ENCODE peak calls at places on chromosome 2, in six cellular contexts. Y, R, M, P, V and N are unnamed samples.

GRCh38 chr2:73063909-73064875 is 7.3 kb downstream of the SFXN5 start:
- DNase-seq in Y (peak), R (no peak), M (no peak), P (peak), V (no peak), N (no peak)

GRCh38 chr2:39542523-39542922 is 105.4 kb upstream of the MAP4K3 start:
- DNase-seq in Y (no peak), R (peak), M (no peak), P (no peak), V (no peak), N (no peak)

GRCh38 chr2:101349893-101350662 is 37.2 kb downstream of the CREG2 start:
- DNase-seq in Y (no peak), R (no peak), M (no peak), P (peak), V (no peak), N (no peak)

GRCh38 chr2:201923436-201923975 is 110.1 kb upstream of the FZD7 start:
- DNase-seq in Y (no peak), R (no peak), M (no peak), P (no peak), V (no peak), N (no peak)

GRCh38 chr2:8548871-8549221 is 133.0 kb upstream of the ID2 start:
- DNase-seq in Y (no peak), R (no peak), M (no peak), P (no peak), V (peak), N (peak)

GRCh38 chr2:32865399-32866068 is 81.2 kb upstream of the LTBP1 start:
- DNase-seq in Y (no peak), R (no peak), M (no peak), P (peak), V (no peak), N (no peak)

GRCh38 chr2:47198985-47199451 is 43.9 kb upstream of the STPG4 start:
- DNase-seq in Y (no peak), R (no peak), M (no peak), P (peak), V (no peak), N (no peak)

GRCh38 chr2:210195066-210195852 is 24.1 kb upstream of the KANSL1L start:
- DNase-seq in Y (no peak), R (no peak), M (no peak), P (peak), V (no peak), N (no peak)

GRCh38 chr2:47174731-47175361 is 19.7 kb upstream of the STPG4 start:
- DNase-seq in Y (peak), R (no peak), M (peak), P (peak), V (no peak), N (peak)

GRCh38 chr2:105294844-105295481 is 34.6 kb downstream of the TGFBRAP1 start:
- DNase-seq in Y (peak), R (peak), M (no peak), P (peak), V (no peak), N (no peak)

GRCh38 chr2:143686585-143687164 is 557.5 kb downstream of the ARHGAP15 start:
- DNase-seq in Y (peak), R (no peak), M (no peak), P (peak), V (no peak), N (no peak)

DNA sequence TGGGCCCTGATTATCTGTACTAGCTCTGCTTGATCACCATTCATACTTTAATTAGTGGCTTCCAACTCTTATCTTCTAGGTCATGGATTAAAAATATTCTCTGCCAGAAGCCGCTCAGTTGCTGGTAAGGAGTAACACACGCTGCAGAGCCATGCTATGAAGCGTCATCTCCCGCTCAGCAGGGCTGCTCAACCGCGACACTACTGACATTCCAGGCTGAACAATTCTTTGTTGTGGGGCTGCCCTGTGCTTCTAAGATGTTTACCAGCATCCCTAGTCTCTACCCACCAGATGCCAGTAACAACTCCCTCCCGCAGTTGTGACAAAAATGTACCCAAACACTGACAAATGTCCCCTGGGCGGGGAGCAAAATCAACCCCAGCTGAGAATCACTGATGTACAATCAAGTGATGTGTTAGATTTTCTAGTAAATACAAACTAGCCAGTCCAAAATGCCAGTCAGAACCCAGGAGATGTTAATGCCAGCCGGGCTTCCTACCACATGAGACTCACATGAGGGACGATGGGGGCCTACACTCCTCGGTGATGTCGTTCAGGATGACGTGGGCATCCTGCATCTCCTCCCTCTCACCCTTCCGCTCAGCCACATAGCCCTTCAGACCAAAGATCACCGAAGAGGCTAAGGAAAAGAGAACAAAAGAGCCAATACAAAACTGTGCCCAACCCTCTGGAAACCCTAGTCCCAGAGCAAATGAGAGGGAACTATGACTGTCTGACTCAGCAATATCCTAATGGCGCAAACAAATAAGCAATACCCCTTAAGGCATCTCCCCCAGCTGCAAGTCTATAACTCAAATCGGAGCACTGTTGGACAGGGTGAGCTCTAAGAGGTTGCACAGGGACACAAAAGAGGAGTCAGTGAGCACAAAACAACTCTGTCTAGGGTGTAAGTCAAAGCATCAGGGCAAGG is 15.6 kb downstream of the ILKAP start:
- DNase-seq in Y (no peak), R (no peak), M (no peak), P (no peak), V (no peak), N (no peak)
- H3K27ac ChIP-seq in Y (no peak), R (no peak), M (no peak), P (no peak), V (no peak), N (no peak)

GRCh38 chr2:86791574-86791973 is 861 bp upstream of the CD8A start:
- DNase-seq in Y (no peak), R (no peak), M (no peak), P (no peak), V (no peak), N (no peak)
- H3K27ac ChIP-seq in Y (no peak), R (no peak), M (peak), P (no peak), V (no peak), N (no peak)

DNA sequence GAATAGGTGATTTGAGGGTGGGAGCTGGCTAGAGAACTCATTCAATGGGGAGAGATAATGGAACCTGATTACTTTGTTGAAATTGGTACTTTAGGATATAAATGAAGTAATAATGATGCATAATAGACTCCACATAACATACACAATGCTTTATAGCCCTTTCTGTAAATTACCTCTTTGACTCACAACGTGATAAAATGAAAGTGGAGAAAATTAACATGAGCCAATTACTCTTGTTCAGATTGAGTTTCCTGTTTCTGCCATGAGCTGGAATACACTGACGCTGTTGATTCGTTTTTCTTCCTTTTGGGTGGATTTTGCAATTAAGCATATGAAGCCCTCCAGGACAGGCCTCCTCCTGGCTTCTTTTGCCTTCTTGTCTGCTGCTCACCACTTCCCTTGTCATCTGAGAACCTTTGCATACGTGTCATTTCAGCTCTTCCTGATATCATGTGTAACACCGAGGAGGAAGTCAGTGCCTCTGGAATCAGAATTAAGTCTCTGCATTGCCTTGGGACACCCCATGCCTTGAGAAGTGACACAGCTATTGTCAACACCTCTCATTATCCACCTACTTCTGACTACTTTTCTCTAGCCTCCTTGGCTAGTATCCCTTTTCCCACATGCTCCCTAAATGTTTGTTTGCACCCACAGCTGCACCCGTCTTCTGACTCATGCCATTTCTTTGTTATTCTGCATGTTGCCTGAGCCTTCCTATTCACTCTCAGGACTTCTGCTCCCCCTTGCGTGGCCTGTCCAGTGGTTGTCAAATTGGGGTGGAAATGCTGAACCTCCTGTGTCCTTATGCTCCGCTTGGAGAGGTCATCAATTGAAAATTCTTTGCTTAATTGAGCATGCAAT is 134.1 kb downstream of the FMNL2 start:
- DNase-seq in Y (no peak), R (no peak), M (no peak), P (peak), V (no peak), N (no peak)
- H3K27ac ChIP-seq in Y (peak), R (no peak), M (no peak), P (no peak), V (peak), N (peak)

GRCh38 chr2:218357194-218358177 is 829 bp downstream of the CATIP start:
- DNase-seq in Y (no peak), R (no peak), M (no peak), P (no peak), V (no peak), N (no peak)
- H3K27ac ChIP-seq in Y (peak), R (peak), M (no peak), P (no peak), V (no peak), N (no peak)

GRCh38 chr2:86623549-86624547 is at the start of gene RNF103:
- DNase-seq in Y (peak), R (peak), M (peak), P (peak), V (peak), N (peak)

GRCh38 chr2:86622878-86623548 is 652 bp downstream of the RNF103 start:
- DNase-seq in Y (peak), R (peak), M (peak), P (no peak), V (no peak), N (no peak)

GRCh38 chr2:86621290-86621943 is 2.2 kb downstream of the RNF103 start:
- DNase-seq in Y (no peak), R (no peak), M (no peak), P (peak), V (no peak), N (no peak)

GRCh38 chr2:86625096-86625495 is 1.4 kb upstream of the RNF103 start:
- DNase-seq in Y (no peak), R (no peak), M (no peak), P (no peak), V (no peak), N (no peak)

GRCh38 chr2:86622409-86622877 is 1.2 kb downstream of the RNF103 start:
- DNase-seq in Y (no peak), R (no peak), M (no peak), P (peak), V (no peak), N (no peak)
- H3K27ac ChIP-seq in Y (peak), R (peak), M (peak), P (peak), V (peak), N (peak)

GRCh38 chr2:42969231-42970150 is 177.1 kb upstream of the HAAO start:
- DNase-seq in Y (no peak), R (no peak), M (no peak), P (peak), V (no peak), N (no peak)

GRCh38 chr2:42967959-42968674 is 175.7 kb upstream of the HAAO start:
- DNase-seq in Y (no peak), R (no peak), M (no peak), P (peak), V (peak), N (no peak)

GRCh38 chr2:42971381-42971780 is 179.0 kb upstream of the HAAO start:
- DNase-seq in Y (no peak), R (no peak), M (no peak), P (no peak), V (no peak), N (peak)

GRCh38 chr2:42971947-42972736 is 179.8 kb upstream of the HAAO start:
- DNase-seq in Y (no peak), R (no peak), M (no peak), P (peak), V (no peak), N (no peak)

GRCh38 chr2:42970151-42970550 is 177.8 kb upstream of the HAAO start:
- DNase-seq in Y (no peak), R (no peak), M (no peak), P (peak), V (no peak), N (no peak)
- H3K27ac ChIP-seq in Y (no peak), R (no peak), M (no peak), P (no peak), V (no peak), N (peak)

GRCh38 chr2:96882906-96883305 is 13.0 kb upstream of the SEMA4C start:
- DNase-seq in Y (no peak), R (no peak), M (no peak), P (no peak), V (no peak), N (no peak)
- H3K27ac ChIP-seq in Y (no peak), R (no peak), M (no peak), P (no peak), V (peak), N (no peak)

DNA sequence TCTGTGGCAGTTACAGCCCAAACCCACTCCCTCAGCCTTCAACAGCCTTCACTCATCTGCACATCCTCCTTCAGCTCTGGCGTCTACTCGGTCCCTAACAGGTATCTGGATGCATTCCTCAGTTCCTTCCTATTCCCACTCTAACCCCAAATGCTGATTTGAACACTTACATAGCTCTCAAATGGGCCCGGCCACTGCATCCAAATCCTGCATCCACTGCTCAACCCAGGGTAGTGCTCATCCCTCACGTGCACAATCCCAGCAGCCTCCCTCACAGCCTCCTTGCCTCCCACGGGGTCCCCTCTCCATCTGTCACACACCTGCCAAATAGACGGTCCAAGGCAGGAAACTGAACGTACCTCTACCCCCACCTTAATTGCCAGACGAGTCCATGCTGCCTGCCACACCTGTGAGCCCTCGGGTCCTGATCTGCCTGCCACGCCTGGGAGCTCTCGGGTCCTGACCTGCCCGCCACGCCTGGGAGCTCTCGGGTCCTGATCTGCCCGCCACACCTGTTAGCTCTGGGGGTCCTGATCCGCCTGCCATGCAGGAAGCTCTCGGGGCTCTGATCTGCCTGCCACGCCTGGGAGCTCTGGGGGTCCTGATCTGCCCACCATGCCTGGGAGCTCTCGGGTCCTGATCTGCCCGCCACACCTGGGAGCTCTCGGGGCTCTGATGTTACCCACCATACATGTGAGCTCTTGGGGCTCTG is 9.9 kb downstream of the OR6B3 start:
- DNase-seq in Y (no peak), R (no peak), M (no peak), P (no peak), V (no peak), N (no peak)
- H3K27ac ChIP-seq in Y (no peak), R (no peak), M (no peak), P (no peak), V (no peak), N (no peak)